ENCODE peak calls at places on chromosomes 3 and 15, in four cellular contexts. Y is GM12878, A is Peyer's patch, N is heart left ventricle. R is an unnamed sample.

GRCh38 chr3:143952569-143953069 is 19.0 kb upstream of the DIPK2A start:
- DNase-seq in Y (no peak), A (no peak), N (no peak), R (no peak)

GRCh38 chr3:106130384-106131084 is 261.7 kb upstream of the CBLB start:
- DNase-seq in Y (no peak), A (no peak), N (no peak), R (no peak)

GRCh38 chr3:102529452-102529851 is 94.6 kb downstream of the ZPLD1 start:
- DNase-seq in Y (no peak), A (no peak), N (no peak), R (peak; percentile 25)

GRCh38 chr15:66253643-66254363 is at the start of gene MEGF11:
- DNase-seq in Y (no peak), A (no peak), N (no peak), R (no peak)

GRCh38 chr15:57961919-57962318 is 103.6 kb downstream of the ALDH1A2 start:
- DNase-seq in Y (no peak), A (no peak), N (no peak), R (no peak)

GRCh38 chr3:44833394-44833793 is 28.3 kb upstream of the TMEM42 start:
- DNase-seq in Y (no peak), A (no peak), N (no peak), R (no peak)

GRCh38 chr3:135867911-135868310 is 97.6 kb upstream of the PPP2R3A start:
- DNase-seq in Y (no peak), A (no peak), N (no peak), R (no peak)

GRCh38 chr15:62486041-62486440 is 321.0 kb upstream of the C2CD4B start:
- DNase-seq in Y (no peak), A (no peak), N (no peak), R (no peak)

GRCh38 chr3:64977308-64978100 is 289.7 kb upstream of the ADAMTS9 start:
- DNase-seq in Y (no peak), A (no peak), N (no peak), R (peak; percentile 57)

GRCh38 chr3:5301671-5302297 is 114.3 kb downstream of the EDEM1 start:
- DNase-seq in Y (no peak), A (no peak), N (peak; percentile 37), R (no peak)

GRCh38 chr3:49164983-49165720 is 979 bp downstream of the CCDC71 start:
- DNase-seq in Y (no peak), A (no peak), N (no peak), R (no peak)

GRCh38 chr3:195762611-195763247 is 42.0 kb downstream of the MUC20 start:
- DNase-seq in Y (no peak), A (no peak), N (no peak), R (no peak)

GRCh38 chr15:99486371-99487336 is 79.1 kb upstream of the MEF2A start:
- DNase-seq in Y (no peak), A (no peak), N (peak; percentile 94), R (no peak)

GRCh38 chr15:42385206-42385979 is 26.1 kb downstream of the CAPN3 start:
- DNase-seq in Y (no peak), A (no peak), N (no peak), R (peak; percentile 43)

GRCh38 chr15:24269923-24270322 is 405.7 kb upstream of the NPAP1 start:
- DNase-seq in Y (no peak), A (no peak), N (no peak), R (no peak)

GRCh38 chr15:52567886-52568568 is 803 bp downstream of the ARPP19 start:
- DNase-seq in Y (no peak), A (peak; percentile 74), N (no peak), R (no peak)

GRCh38 chr3:152339881-152340505 is 71.3 kb downstream of the MBNL1 start:
- DNase-seq in Y (no peak), A (no peak), N (no peak), R (no peak)

GRCh38 chr3:155390361-155390760 is 96.9 kb upstream of the STRIT1 start:
- DNase-seq in Y (no peak), A (no peak), N (no peak), R (no peak)

GRCh38 chr15:66132251-66132816 is 121.2 kb downstream of the MEGF11 start:
- DNase-seq in Y (no peak), A (no peak), N (peak; percentile 63), R (no peak)

GRCh38 chr3:150074697-150075416 is 104.2 kb upstream of the PFN2 start:
- DNase-seq in Y (no peak), A (no peak), N (no peak), R (no peak)

GRCh38 chr15:94576889-94577533 is 345.6 kb downstream of the MCTP2 start:
- DNase-seq in Y (no peak), A (no peak), N (no peak), R (peak; percentile 54)

GRCh38 chr15:23912191-23912590 is 225.1 kb upstream of the NDN start:
- DNase-seq in Y (no peak), A (no peak), N (no peak), R (no peak)

GRCh38 chr3:11156026-11156410 is 1.7 kb downstream of the HRH1 start:
- DNase-seq in Y (no peak), A (no peak), N (no peak), R (no peak)

GRCh38 chr15:91921188-91921820 is 67.8 kb downstream of the SLCO3A1 start:
- DNase-seq in Y (no peak), A (no peak), N (no peak), R (no peak)

GRCh38 chr15:91915576-91915975 is 62.1 kb downstream of the SLCO3A1 start:
- DNase-seq in Y (no peak), A (no peak), N (no peak), R (no peak)

GRCh38 chr15:91919014-91919534 is 65.6 kb downstream of the SLCO3A1 start:
- DNase-seq in Y (no peak), A (no peak), N (peak; percentile 69), R (no peak)

GRCh38 chr15:91916051-91916450 is 62.5 kb downstream of the SLCO3A1 start:
- DNase-seq in Y (no peak), A (no peak), N (no peak), R (no peak)

GRCh38 chr15:91917991-91918390 is 64.5 kb downstream of the SLCO3A1 start:
- DNase-seq in Y (no peak), A (no peak), N (no peak), R (no peak)
- H3K4me1 ChIP-seq in Y (no peaks in the 10 kb centered on the region), A (no peaks in the 10 kb centered on the region), N (peaks cover 76% of the 10 kb centered on the region), R (peaks cover 2% of the 10 kb centered on the region)

GRCh38 chr3:157107644-157108133 is 52.3 kb downstream of the CCNL1 start:
- DNase-seq in Y (no peak), A (no peak), N (no peak), R (no peak)

GRCh38 chr3:157109267-157110141 is 50.4 kb downstream of the CCNL1 start:
- DNase-seq in Y (no peak), A (no peak), N (peak; percentile 91), R (no peak)

GRCh38 chr3:157112536-157112935 is 47.4 kb downstream of the CCNL1 start:
- DNase-seq in Y (no peak), A (no peak), N (no peak), R (no peak)

GRCh38 chr3:157111578-157111977 is 48.4 kb downstream of the CCNL1 start:
- DNase-seq in Y (no peak), A (no peak), N (no peak), R (no peak)

DNA sequence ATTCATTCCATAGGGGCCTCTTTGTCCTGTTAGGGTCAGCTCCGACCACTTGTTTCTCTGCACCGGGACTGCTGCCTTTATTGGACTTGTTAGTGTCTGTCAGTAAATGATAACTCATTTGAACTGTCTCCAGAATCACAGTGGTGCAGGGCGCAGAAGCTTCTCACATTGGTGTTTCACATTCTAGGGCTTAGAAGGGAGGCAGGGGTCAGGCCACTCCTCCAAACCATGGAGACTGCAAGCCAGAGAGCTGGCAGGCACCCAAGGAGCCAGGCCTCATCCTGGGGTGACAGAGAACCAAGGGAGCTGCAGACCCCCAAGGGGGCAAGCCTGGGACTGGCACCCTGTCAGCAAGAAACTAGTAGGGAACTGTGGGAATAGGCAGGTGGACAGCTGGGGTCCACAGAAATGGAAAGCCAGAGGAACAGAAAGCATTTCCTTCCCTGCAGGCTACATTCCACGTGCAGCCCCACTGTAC is 49.1 kb downstream of the CCNL1 start:
- DNase-seq in Y (no peak), A (no peak), N (peak; percentile 67), R (no peak)
- H3K4me1 ChIP-seq in Y (peaks cover 1% of the 10 kb centered on the region), A (no peaks in the 10 kb centered on the region), N (peaks cover 41% of the 10 kb centered on the region), R (no peaks in the 10 kb centered on the region)

GRCh38 chr3:162211470-162211869 is 714.9 kb downstream of the OTOL1 start:
- DNase-seq in Y (no peak), A (no peak), N (no peak), R (no peak)
- H3K4me1 ChIP-seq in Y (no peaks in the 10 kb centered on the region), A (no peaks in the 10 kb centered on the region), N (no peaks in the 10 kb centered on the region), R (no peaks in the 10 kb centered on the region)

GRCh38 chr3:194474675-194475074 is 12.1 kb downstream of the ATP13A3 start:
- DNase-seq in Y (no peak), A (no peak), N (no peak), R (no peak)

GRCh38 chr3:194475978-194476377 is 10.8 kb downstream of the ATP13A3 start:
- DNase-seq in Y (no peak), A (no peak), N (no peak), R (no peak)

GRCh38 chr3:194472290-194472920 is 14.4 kb downstream of the ATP13A3 start:
- DNase-seq in Y (no peak), A (no peak), N (no peak), R (peak; percentile 38)

GRCh38 chr3:194476784-194477183 is 10.0 kb downstream of the ATP13A3 start:
- DNase-seq in Y (no peak), A (no peak), N (peak; percentile 79), R (no peak)

DNA sequence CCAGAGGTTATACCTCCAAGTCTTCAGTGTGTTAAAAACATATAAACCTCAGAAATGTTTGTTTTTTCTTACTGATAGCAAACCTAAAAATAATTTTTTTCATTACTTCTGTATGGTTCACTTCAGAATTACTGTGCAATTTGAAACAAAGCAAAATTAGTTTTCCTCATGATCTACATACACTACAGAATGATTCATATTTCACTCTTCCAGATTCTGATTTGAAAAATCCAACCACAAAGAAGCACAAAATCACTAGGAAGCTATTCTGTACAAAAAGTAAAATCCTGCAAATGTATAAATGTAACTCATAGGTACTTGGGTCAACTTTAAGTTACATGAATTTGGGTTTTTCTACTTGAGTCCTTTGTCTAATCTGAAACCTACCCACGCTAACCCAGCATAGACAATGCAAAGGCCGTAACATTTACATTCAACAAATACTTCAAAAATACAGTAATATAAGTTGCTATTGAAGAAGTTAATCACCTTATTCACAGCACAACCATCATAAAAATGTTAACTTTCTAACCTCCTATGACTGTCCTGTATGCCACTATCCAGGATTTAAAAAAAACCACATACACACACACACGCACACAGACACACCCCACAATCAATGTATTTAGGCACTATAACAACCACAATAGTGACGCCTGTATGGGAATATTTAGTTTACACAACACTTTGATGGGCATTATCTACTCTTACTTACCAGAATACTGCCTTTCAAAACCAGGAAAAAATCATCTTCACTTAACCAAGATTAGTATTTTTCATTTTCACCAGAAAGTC is 11.5 kb downstream of the ATP13A3 start:
- DNase-seq in Y (no peak), A (no peak), N (no peak), R (no peak)
- H3K4me1 ChIP-seq in Y (no peaks in the 10 kb centered on the region), A (peaks cover 4% of the 10 kb centered on the region), N (peaks cover 77% of the 10 kb centered on the region), R (no peaks in the 10 kb centered on the region)

DNA sequence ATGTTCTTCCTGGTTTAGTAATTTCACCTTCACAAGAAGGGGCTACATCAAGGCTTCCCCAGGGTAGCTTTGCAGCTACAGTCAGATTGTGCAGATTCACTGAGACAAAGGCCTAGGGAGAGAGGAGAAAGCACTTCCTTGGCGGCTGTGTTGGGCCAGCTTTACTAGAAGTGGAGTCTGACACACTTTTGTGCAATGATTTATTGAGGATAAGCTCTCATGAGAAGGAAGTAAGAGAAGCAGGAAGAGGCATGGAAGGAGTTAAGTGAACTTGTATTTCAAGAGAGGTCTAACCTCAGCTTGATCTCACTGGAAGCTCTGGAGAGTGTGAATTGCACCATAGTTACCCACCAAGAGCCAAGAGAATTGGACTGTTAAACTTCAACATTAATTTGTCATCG is 78.9 kb downstream of the TGFBR2 start:
- DNase-seq in Y (no peak), A (no peak), N (no peak), R (no peak)
- H3K4me1 ChIP-seq in Y (no peaks in the 10 kb centered on the region), A (no peaks in the 10 kb centered on the region), N (peaks cover 95% of the 10 kb centered on the region), R (no peaks in the 10 kb centered on the region)

R was measured in NT2/D1.